ENCODE peak calls at places on chromosomes 12 and 14, in ten cellular contexts. W, R, B, P, U, V, O, C, J and A are unnamed samples.

GRCh38 chr14:69231486-69231885 is 28.5 kb upstream of the GALNT16 start:
- DNase-seq in J (no peak), W (no peak), R (no peak), C (no peak), O (no peak), P (no peak), B (no peak), U (no peak), V (no peak), A (no peak)

GRCh38 chr12:104177663-104178501 is 37.7 kb upstream of the TXNRD1 start:
- DNase-seq in B (peak), V (peak), O (peak), C (peak), W (peak), R (peak), U (no peak), J (peak), P (peak), A (no peak)

GRCh38 chr12:113162102-113163029 is 12.8 kb downstream of the CFAP73 start:
- DNase-seq in O (peak), U (peak), W (no peak), P (no peak), B (no peak), C (no peak), V (no peak), J (no peak), R (peak), A (no peak)

GRCh38 chr12:3207858-3208257 is 130.7 kb downstream of the TSPAN9 start:
- DNase-seq in C (no peak), R (no peak), U (no peak), V (peak), P (no peak), B (no peak), O (peak), J (no peak), W (no peak), A (no peak)

GRCh38 chr12:10065241-10065640 is 33.5 kb downstream of the CLEC1A start:
- DNase-seq in J (no peak), C (no peak), W (no peak), V (no peak), U (no peak), P (peak), R (no peak), O (no peak), B (no peak), A (no peak)

GRCh38 chr14:66698503-66698902 is 190.6 kb downstream of the GPHN start:
- DNase-seq in P (no peak), V (no peak), B (no peak), W (no peak), O (no peak), U (no peak), J (no peak), R (no peak), C (no peak), A (no peak)

GRCh38 chr12:76551482-76551888 is 8.1 kb downstream of the OSBPL8 start:
- DNase-seq in O (no peak), P (no peak), J (no peak), B (no peak), C (no peak), R (no peak), V (no peak), W (no peak), U (no peak), A (no peak)

GRCh38 chr12:75759842-75760260 is 248.4 kb upstream of the KRR1 start:
- DNase-seq in P (peak), C (no peak), O (peak), V (peak), U (no peak), R (peak), W (no peak), J (peak), B (no peak), A (no peak)

GRCh38 chr14:22848391-22849164 is 12.2 kb downstream of the MMP14 start:
- DNase-seq in V (no peak), U (no peak), O (no peak), P (peak), W (no peak), C (peak), R (peak), B (peak), J (peak), A (no peak)

GRCh38 chr14:83991666-83992065 is 1538.3 kb upstream of the FLRT2 start:
- DNase-seq in W (no peak), V (no peak), P (no peak), C (no peak), R (no peak), O (no peak), U (no peak), B (no peak), J (no peak), A (no peak)

GRCh38 chr12:15984097-15984800 is 73.1 kb downstream of the DERA start:
- DNase-seq in U (peak), B (no peak), J (no peak), W (no peak), O (no peak), R (no peak), P (no peak), V (no peak), C (no peak), A (no peak)

GRCh38 chr12:95601626-95602025 is 50.4 kb upstream of the USP44 start:
- DNase-seq in B (no peak), R (peak), C (no peak), W (no peak), J (peak), P (peak), V (no peak), O (no peak), U (no peak), A (no peak)

GRCh38 chr12:114167431-114167830 is 201.3 kb upstream of the RBM19 start:
- DNase-seq in C (no peak), J (peak), V (no peak), R (peak), B (no peak), W (no peak), U (no peak), O (peak), P (no peak), A (no peak)

GRCh38 chr14:24379907-24380746 is 12.1 kb downstream of the NFATC4 start:
- DNase-seq in C (no peak), P (no peak), B (no peak), J (no peak), U (no peak), V (no peak), W (no peak), R (no peak), O (no peak), A (no peak)

GRCh38 chr12:52189376-52190174 is 2.2 kb downstream of the KRT80 start:
- DNase-seq in J (peak), V (no peak), C (no peak), R (peak), O (no peak), U (no peak), W (no peak), B (no peak), P (no peak), A (no peak)

GRCh38 chr12:76014007-76014406 is 17.6 kb downstream of the PHLDA1 start:
- DNase-seq in P (no peak), V (no peak), W (no peak), O (no peak), R (no peak), B (no peak), J (no peak), U (no peak), C (no peak), A (no peak)

GRCh38 chr12:92363295-92364146 is 217.9 kb upstream of the BTG1 start:
- DNase-seq in P (no peak), O (no peak), R (peak), V (no peak), C (peak), B (no peak), U (peak), J (peak), W (no peak), A (no peak)

DNA sequence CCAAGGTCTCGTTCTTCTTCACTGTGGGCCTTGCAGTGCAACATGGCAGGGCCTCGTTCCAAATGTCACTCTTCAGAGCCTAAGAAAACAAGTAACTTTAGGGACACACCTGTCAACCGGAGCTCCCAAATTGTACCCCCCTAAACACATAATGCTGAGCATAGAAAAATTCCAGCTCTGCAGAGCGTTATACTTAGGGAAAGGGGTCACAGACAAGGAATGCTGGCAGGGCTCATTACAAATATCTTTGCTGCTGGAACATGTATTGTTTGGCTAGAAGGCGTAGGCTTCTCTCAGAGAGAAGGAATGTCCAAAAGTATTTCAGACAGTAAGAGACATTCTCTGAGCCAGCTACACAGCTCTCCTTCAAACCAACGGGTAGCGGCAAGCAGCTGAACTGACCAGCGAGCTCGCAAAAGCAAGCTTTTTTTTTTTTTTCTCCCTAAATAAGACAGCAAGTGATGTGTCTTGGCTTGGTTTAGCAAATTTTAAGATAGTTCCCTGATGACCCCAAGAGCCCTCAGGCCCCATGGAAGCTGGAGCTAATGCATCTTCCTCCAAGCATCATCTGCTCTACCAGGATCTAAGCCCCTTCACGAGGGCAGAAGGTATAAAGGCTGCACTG is 24.5 kb downstream of the SSH1 start:
- DNase-seq in C (peak), U (no peak), V (no peak), B (no peak), J (peak), O (peak), P (peak), W (no peak), R (peak), A (no peak)
- TF ChIP-seq CTCF in C (no peak), U (no peak), V (no peak), B (no peak), J (no peak), O (no peak), P (no peak), W (no peak), R (no peak), A (no peak)

DNA sequence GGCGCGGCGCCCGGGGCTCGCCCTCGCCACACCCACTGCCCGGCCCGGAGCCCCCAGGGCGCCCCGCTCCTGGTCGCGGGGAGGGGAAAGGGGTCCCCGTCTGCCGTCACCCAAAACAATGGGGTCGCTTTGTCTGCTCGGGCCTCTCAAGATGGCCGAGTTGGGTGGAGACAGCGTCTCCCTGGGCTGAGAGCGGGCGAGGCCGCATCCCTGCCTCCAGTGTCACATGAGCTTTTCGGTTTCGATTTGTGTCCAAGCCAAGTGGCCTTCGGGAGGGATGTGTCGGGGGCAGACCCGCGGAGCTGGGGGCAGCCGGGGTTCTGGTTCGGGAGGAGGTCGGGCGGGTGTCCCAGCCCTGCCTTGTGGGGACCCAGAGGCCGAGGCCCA is 765 bp downstream of the DYNC1H1 start:
- DNase-seq in V (peak), U (peak), R (peak), B (peak), C (peak), O (peak), J (peak), W (no peak), P (no peak), A (peak)
- TF ChIP-seq CTCF in V (no peak), U (no peak), R (no peak), B (no peak), C (no peak), O (no peak), J (no peak), W (no peak), P (no peak), A (no peak)

DNA sequence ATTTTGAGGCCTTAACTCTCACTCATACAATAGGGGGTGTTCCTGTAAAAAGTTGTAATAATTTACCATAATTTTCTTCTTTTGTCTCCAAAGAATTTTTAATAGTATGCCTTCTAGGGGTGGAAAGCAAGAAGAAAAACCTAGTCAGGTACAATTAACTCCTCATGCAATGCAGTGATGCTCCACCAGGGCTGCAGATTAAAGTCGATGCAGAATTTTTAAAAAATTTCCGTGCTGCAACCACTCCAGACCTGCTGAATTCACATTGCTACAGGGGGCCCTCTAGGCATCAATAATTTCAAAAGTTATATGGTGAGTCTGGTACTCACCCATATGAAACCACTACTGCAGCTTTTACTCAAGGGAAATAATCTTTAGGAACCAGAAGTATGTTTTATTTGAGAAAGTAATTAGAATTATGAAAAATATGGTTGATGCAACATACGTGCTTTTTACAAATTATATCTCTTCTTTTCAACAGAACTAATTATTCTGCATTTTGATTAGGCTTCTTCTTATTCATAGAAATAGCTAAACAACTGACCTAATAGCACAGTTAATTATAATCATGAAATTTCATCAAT is 353.2 kb downstream of the BCAT1 start:
- DNase-seq in B (no peak), J (no peak), P (no peak), U (peak), W (no peak), R (no peak), O (no peak), V (no peak), C (no peak), A (peak)
- TF ChIP-seq CTCF in B (no peak), J (peak), P (peak), U (peak), W (no peak), R (peak), O (no peak), V (no peak), C (peak), A (peak)

DNA sequence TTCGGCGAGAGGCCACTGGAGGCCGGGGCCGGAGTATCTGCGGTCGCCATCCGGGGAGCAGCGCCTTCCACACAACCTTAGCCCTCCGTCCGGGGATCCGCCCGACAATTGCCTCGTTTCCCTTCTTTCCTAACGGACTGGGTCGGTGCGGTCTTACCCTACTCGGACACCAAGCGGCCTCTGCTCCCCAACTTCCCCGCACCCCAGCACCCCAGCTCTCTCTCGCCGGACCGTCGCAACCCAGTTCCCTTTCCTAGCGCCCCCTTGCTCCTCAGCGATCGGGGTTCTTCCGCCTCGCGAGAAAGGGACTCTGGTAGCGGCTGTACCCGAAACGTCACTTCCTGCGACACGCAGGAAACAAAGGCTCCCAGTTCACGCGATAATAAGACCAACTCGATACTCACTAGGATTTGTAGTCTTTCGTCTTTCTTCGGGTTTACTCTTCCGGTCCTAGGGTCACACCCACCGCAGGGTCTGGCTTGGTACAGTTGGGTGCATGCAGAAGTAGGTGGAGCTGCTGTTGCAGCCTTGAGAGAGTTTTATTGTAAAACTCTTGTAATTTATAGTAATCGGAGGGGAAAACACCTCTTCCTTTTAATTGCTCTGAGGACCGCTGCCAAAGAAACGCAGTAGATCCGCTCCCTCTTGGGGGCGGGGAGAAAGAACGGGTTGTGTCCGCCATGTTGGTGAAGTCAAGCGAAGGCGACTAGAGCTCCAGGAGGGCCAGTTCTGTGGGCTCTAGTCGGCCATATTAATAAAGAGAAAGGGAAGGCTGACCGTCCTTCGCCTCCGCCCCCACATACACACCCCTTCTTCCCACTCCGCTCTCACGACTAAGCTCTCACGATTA is at the start of the genes THAP2 and ZFC3H1:
- DNase-seq in W (peak), B (peak), P (peak), J (peak), V (peak), R (peak), O (peak), U (peak), C (peak), A (peak)
- TF ChIP-seq CTCF in W (peak), B (peak), P (peak), J (peak), V (no peak), R (peak), O (peak), U (peak), C (peak), A (no peak)

DNA sequence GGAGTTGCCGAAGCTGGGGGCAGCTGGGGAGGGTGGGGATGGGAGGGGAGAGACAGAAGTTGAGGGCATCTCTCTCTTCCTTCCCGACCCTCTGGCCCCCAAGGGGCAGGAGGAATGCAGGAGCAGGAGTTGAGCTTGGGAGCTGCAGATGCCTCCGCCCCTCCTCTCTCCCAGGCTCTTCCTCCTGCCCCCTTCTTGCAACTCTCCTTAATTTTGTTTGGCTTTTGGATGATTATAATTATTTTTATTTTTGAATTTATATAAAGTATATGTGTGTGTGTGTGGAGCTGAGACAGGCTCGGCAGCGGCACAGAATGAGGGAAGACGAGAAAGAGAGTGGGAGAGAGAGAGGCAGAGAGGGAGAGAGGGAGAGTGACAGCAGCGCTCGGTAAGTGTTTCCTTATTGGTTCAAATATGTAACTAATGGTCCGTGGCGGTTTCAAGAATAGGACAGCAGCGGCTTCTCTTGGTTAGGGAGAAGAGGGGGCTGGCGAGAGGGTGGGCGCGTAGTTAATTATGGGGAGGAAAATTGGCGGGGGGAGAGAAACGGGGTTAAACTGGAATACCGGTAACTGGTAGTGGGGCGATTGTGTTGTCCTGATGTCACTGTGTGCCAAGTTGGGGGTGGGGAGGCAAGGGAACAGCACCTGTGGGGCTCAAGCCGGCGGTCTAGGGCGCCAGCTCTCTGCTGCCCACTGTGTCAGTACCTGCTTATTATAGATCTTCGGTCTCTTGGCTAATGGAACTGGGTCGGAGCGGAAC is 8.4 kb downstream of the HOXC8 start:
- DNase-seq in V (no peak), B (no peak), J (no peak), W (peak), O (peak), R (no peak), P (no peak), U (peak), C (no peak), A (no peak)
- TF ChIP-seq CTCF in V (no peak), B (no peak), J (no peak), W (no peak), O (peak), R (peak), P (no peak), U (peak), C (no peak), A (no peak)

DNA sequence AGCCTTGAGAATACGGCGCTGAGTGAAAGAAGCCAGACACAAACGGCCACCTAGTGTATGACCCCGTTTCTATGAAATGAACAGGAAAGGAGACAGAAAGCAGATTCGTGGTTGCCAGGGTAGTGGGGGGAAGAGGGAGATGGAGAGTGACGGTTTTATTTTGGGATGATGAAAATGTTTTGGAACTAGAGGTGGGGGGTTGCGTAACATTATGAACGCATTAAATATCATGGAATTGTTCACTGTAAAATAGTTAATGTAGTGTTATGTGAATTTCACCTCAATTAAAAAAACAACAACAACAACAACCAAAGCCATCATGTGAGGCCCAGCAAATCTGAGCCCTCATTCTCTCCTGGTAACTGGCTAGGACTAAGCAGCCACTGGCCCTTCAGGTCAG is 3.3 kb upstream of the PIWIL1 start:
- DNase-seq in W (no peak), V (no peak), U (no peak), C (no peak), B (no peak), J (no peak), R (no peak), O (no peak), P (no peak), A (no peak)
- TF ChIP-seq CTCF in W (no peak), V (no peak), U (no peak), C (no peak), B (no peak), J (no peak), R (no peak), O (no peak), P (no peak), A (no peak)

GRCh38 chr12:48198985-48199384 is 4.1 kb downstream of the OR10AD1 start:
- DNase-seq in P (no peak), O (no peak), C (no peak), W (no peak), V (no peak), B (no peak), J (no peak), R (no peak), U (no peak), A (no peak)

GRCh38 chr12:48199784-48200198 is 3.3 kb downstream of the OR10AD1 start:
- DNase-seq in V (no peak), P (peak), W (no peak), B (no peak), R (peak), C (no peak), U (no peak), O (no peak), J (peak), A (no peak)

GRCh38 chr12:48198619-48198973 is 4.5 kb downstream of the OR10AD1 start:
- DNase-seq in R (peak), W (no peak), J (no peak), C (peak), O (no peak), B (no peak), V (no peak), U (no peak), P (no peak), A (no peak)

GRCh38 chr12:48197549-48197966 is 5.5 kb downstream of the OR10AD1 start:
- DNase-seq in O (no peak), P (peak), J (peak), W (peak), U (peak), V (peak), C (no peak), B (no peak), R (no peak), A (no peak)

GRCh38 chr12:48197967-48198618 is 5.0 kb downstream of the OR10AD1 start:
- DNase-seq in V (peak), W (peak), U (peak), R (peak), P (peak), J (peak), C (peak), B (peak), O (no peak), A (peak)
- TF ChIP-seq CTCF in V (no peak), W (no peak), U (no peak), R (peak), P (peak), J (no peak), C (no peak), B (no peak), O (peak), A (no peak)

GRCh38 chr14:59123975-59124374 is 64.5 kb upstream of the DAAM1 start:
- DNase-seq in P (peak), B (no peak), R (peak), W (peak), V (no peak), O (peak), J (peak), U (peak), C (no peak), A (no peak)
- TF ChIP-seq CTCF in P (no peak), B (no peak), R (peak), W (peak), V (peak), O (peak), J (peak), U (peak), C (no peak), A (no peak)

GRCh38 chr12:131711551-131712205 is 788 bp downstream of the SFSWAP start:
- DNase-seq in O (no peak), R (no peak), P (no peak), U (no peak), B (no peak), J (no peak), W (no peak), V (no peak), C (no peak), A (peak)
- TF ChIP-seq CTCF in O (no peak), R (no peak), P (no peak), U (no peak), B (no peak), J (no peak), W (no peak), V (no peak), C (no peak), A (no peak)